ENCODE peak calls at places on chromosomes 2 and 18, in seven cellular contexts. One of them, this sample, is unnamed. For H3K36me3, the result is how much of the 10 kb centered on the place peaks cover.

GRCh38 chr18:68484241-68484640 is 230.7 kb downstream of the TMX3 start:
- DNase-seq in HCT116: no peak
- DNase-seq in left ventricle myocardium inferior: no peak
- DNase-seq in heart left ventricle: no peak
- DNase-seq in A673: no peak
- DNase-seq in mesenchymal stem cell: peak
- DNase-seq in kidney: no peak
- DNase-seq in this sample: no peak

GRCh38 chr2:234022424-234022823 is 28.1 kb upstream of the SPP2 start:
- DNase-seq in kidney: no peak
- DNase-seq in heart left ventricle: no peak
- DNase-seq in mesenchymal stem cell: no peak
- DNase-seq in left ventricle myocardium inferior: no peak
- DNase-seq in A673: no peak
- DNase-seq in HCT116: no peak
- DNase-seq in this sample: no peak

GRCh38 chr2:212626371-212626918 is 87.8 kb upstream of the ERBB4 start:
- DNase-seq in A673: no peak
- DNase-seq in mesenchymal stem cell: no peak
- DNase-seq in kidney: no peak
- DNase-seq in HCT116: no peak
- DNase-seq in heart left ventricle: no peak
- DNase-seq in left ventricle myocardium inferior: no peak
- DNase-seq in this sample: no peak

GRCh38 chr18:21345851-21346250 is 103.8 kb downstream of the GREB1L start:
- DNase-seq in kidney: no peak
- DNase-seq in mesenchymal stem cell: no peak
- DNase-seq in A673: no peak
- DNase-seq in HCT116: no peak
- DNase-seq in left ventricle myocardium inferior: no peak
- DNase-seq in heart left ventricle: no peak
- DNase-seq in this sample: no peak

GRCh38 chr2:99278793-99279291 is 22.2 kb downstream of the LYG1 start:
- DNase-seq in kidney: no peak
- DNase-seq in left ventricle myocardium inferior: no peak
- DNase-seq in A673: no peak
- DNase-seq in HCT116: no peak
- DNase-seq in mesenchymal stem cell: peak
- DNase-seq in heart left ventricle: no peak
- DNase-seq in this sample: no peak

GRCh38 chr18:58101291-58101706 is 57.3 kb downstream of the NEDD4L start:
- DNase-seq in kidney: no peak
- DNase-seq in A673: no peak
- DNase-seq in heart left ventricle: no peak
- DNase-seq in HCT116: no peak
- DNase-seq in left ventricle myocardium inferior: no peak
- DNase-seq in mesenchymal stem cell: no peak
- DNase-seq in this sample: no peak

GRCh38 chr2:230318190-230319121 is 8.5 kb upstream of the SP140L start:
- DNase-seq in heart left ventricle: no peak
- DNase-seq in mesenchymal stem cell: no peak
- DNase-seq in kidney: no peak
- DNase-seq in HCT116: no peak
- DNase-seq in A673: no peak
- DNase-seq in left ventricle myocardium inferior: no peak
- DNase-seq in this sample: no peak

GRCh38 chr2:78913284-78913683 is 112.2 kb upstream of the REG3G start:
- DNase-seq in HCT116: no peak
- DNase-seq in heart left ventricle: no peak
- DNase-seq in A673: no peak
- DNase-seq in mesenchymal stem cell: no peak
- DNase-seq in kidney: no peak
- DNase-seq in left ventricle myocardium inferior: no peak
- DNase-seq in this sample: no peak

DNA sequence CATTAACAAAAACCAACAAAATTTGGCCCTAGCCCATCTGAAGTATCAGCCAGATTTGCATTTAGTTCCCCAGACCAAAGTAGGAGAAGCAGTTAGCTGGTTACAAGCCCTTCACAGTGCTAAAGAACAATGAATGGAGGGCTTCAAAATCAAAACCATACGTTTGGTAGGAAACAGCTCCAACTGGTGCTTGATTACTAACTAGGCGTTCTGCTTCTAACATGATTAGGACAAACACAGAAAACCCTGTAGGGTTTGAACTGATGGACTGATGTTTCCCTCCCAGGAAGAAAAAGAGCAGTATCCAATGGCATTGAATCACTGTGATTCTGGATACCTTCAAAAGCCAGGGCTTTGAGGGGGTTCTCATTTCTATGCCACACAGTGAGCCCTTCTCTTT is 20.5 kb upstream of the STAT4 start:
- DNase-seq in heart left ventricle: no peak
- DNase-seq in mesenchymal stem cell: no peak
- DNase-seq in left ventricle myocardium inferior: no peak
- DNase-seq in HCT116: no peak
- DNase-seq in A673: no peak
- DNase-seq in kidney: no peak
- DNase-seq in this sample: no peak
- H3K4me3 ChIP-seq in heart left ventricle: no peak
- H3K4me3 ChIP-seq in mesenchymal stem cell: no peak
- H3K4me3 ChIP-seq in left ventricle myocardium inferior: no peak
- H3K4me3 ChIP-seq in HCT116: no peak
- H3K4me3 ChIP-seq in A673: no peak
- H3K4me3 ChIP-seq in kidney: no peak
- H3K4me3 ChIP-seq in this sample: no peak

GRCh38 chr2:168790226-168790902 is 12.1 kb upstream of the NOSTRIN start:
- DNase-seq in left ventricle myocardium inferior: no peak
- DNase-seq in HCT116: no peak
- DNase-seq in mesenchymal stem cell: no peak
- DNase-seq in A673: no peak
- DNase-seq in heart left ventricle: no peak
- DNase-seq in kidney: no peak
- DNase-seq in this sample: no peak

GRCh38 chr2:168797286-168797655 is 5.2 kb upstream of the NOSTRIN start:
- DNase-seq in mesenchymal stem cell: no peak
- DNase-seq in left ventricle myocardium inferior: no peak
- DNase-seq in heart left ventricle: no peak
- DNase-seq in A673: no peak
- DNase-seq in HCT116: no peak
- DNase-seq in kidney: no peak
- DNase-seq in this sample: no peak

GRCh38 chr2:168796583-168797285 is 5.7 kb upstream of the NOSTRIN start:
- DNase-seq in heart left ventricle: peak
- DNase-seq in mesenchymal stem cell: peak
- DNase-seq in A673: peak
- DNase-seq in left ventricle myocardium inferior: no peak
- DNase-seq in HCT116: no peak
- DNase-seq in kidney: no peak
- DNase-seq in this sample: no peak

GRCh38 chr2:168796090-168796577 is 6.3 kb upstream of the NOSTRIN start:
- DNase-seq in A673: no peak
- DNase-seq in left ventricle myocardium inferior: no peak
- DNase-seq in HCT116: no peak
- DNase-seq in kidney: no peak
- DNase-seq in mesenchymal stem cell: no peak
- DNase-seq in heart left ventricle: no peak
- DNase-seq in this sample: no peak

GRCh38 chr2:168793596-168793995 is 8.8 kb upstream of the NOSTRIN start:
- DNase-seq in left ventricle myocardium inferior: no peak
- DNase-seq in mesenchymal stem cell: no peak
- DNase-seq in A673: no peak
- DNase-seq in kidney: no peak
- DNase-seq in HCT116: no peak
- DNase-seq in heart left ventricle: no peak
- DNase-seq in this sample: no peak
- H3K36me3 ChIP-seq in left ventricle myocardium inferior: under half
- H3K36me3 ChIP-seq in mesenchymal stem cell: under half
- H3K36me3 ChIP-seq in A673: under half
- H3K36me3 ChIP-seq in kidney: under half
- H3K36me3 ChIP-seq in HCT116: under half
- H3K36me3 ChIP-seq in heart left ventricle: under half
- H3K36me3 ChIP-seq in this sample: under half

DNA sequence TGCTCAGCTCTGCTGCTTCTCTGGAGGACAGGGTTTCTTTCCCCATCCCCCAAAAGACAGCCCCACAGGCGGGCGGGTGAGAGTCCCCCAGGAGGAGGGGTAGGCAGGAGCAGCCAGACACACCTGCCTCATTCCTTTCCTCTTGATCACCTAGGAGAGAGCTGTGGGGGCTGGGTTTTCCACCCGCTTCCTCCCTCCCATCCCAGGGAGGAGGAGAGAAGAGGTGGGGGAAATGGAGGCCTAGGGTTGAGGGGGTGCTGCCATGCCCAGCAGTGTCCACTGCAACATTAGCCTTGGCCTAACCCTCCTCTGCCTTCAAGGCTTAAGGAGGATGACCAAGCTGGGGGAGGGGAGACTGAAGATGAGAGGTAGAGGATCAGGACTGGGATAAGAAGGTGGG is 14.7 kb downstream of the WNT10A start:
- DNase-seq in kidney: peak
- DNase-seq in heart left ventricle: no peak
- DNase-seq in HCT116: no peak
- DNase-seq in A673: no peak
- DNase-seq in mesenchymal stem cell: no peak
- DNase-seq in left ventricle myocardium inferior: no peak
- DNase-seq in this sample: no peak
- H3K27ac ChIP-seq in kidney: no peak
- H3K27ac ChIP-seq in heart left ventricle: no peak
- H3K27ac ChIP-seq in HCT116: peak
- H3K27ac ChIP-seq in A673: no peak
- H3K27ac ChIP-seq in mesenchymal stem cell: no peak
- H3K27ac ChIP-seq in left ventricle myocardium inferior: no peak
- H3K27ac ChIP-seq in this sample: peak

GRCh38 chr18:76487076-76487475 is 8.0 kb downstream of the ZNF516 start:
- DNase-seq in kidney: no peak
- DNase-seq in HCT116: no peak
- DNase-seq in heart left ventricle: no peak
- DNase-seq in A673: no peak
- DNase-seq in mesenchymal stem cell: peak
- DNase-seq in left ventricle myocardium inferior: no peak
- DNase-seq in this sample: no peak

GRCh38 chr18:76486600-76486999 is 8.4 kb downstream of the ZNF516 start:
- DNase-seq in left ventricle myocardium inferior: no peak
- DNase-seq in heart left ventricle: no peak
- DNase-seq in A673: no peak
- DNase-seq in HCT116: no peak
- DNase-seq in kidney: no peak
- DNase-seq in mesenchymal stem cell: no peak
- DNase-seq in this sample: no peak

GRCh38 chr18:76488190-76488589 is 6.9 kb downstream of the ZNF516 start:
- DNase-seq in kidney: no peak
- DNase-seq in left ventricle myocardium inferior: no peak
- DNase-seq in HCT116: no peak
- DNase-seq in A673: no peak
- DNase-seq in heart left ventricle: no peak
- DNase-seq in mesenchymal stem cell: no peak
- DNase-seq in this sample: no peak

GRCh38 chr18:76489081-76489480 is 6.0 kb downstream of the ZNF516 start:
- DNase-seq in HCT116: no peak
- DNase-seq in A673: no peak
- DNase-seq in heart left ventricle: no peak
- DNase-seq in mesenchymal stem cell: no peak
- DNase-seq in kidney: no peak
- DNase-seq in left ventricle myocardium inferior: no peak
- DNase-seq in this sample: no peak

GRCh38 chr18:76487782-76488181 is 7.3 kb downstream of the ZNF516 start:
- DNase-seq in left ventricle myocardium inferior: no peak
- DNase-seq in A673: no peak
- DNase-seq in mesenchymal stem cell: no peak
- DNase-seq in kidney: no peak
- DNase-seq in heart left ventricle: no peak
- DNase-seq in HCT116: no peak
- DNase-seq in this sample: no peak
- H3K4me3 ChIP-seq in left ventricle myocardium inferior: no peak
- H3K4me3 ChIP-seq in A673: peak
- H3K4me3 ChIP-seq in mesenchymal stem cell: no peak
- H3K4me3 ChIP-seq in kidney: peak
- H3K4me3 ChIP-seq in heart left ventricle: no peak
- H3K4me3 ChIP-seq in HCT116: no peak
- H3K4me3 ChIP-seq in this sample: no peak

GRCh38 chr18:79718878-79719477 is 39.4 kb downstream of the CTDP1 start:
- DNase-seq in A673: no peak
- DNase-seq in HCT116: no peak
- DNase-seq in heart left ventricle: no peak
- DNase-seq in kidney: no peak
- DNase-seq in mesenchymal stem cell: no peak
- DNase-seq in left ventricle myocardium inferior: no peak
- DNase-seq in this sample: no peak
- H3K36me3 ChIP-seq in A673: under half
- H3K36me3 ChIP-seq in HCT116: under half
- H3K36me3 ChIP-seq in heart left ventricle: half or more
- H3K36me3 ChIP-seq in kidney: under half
- H3K36me3 ChIP-seq in mesenchymal stem cell: half or more
- H3K36me3 ChIP-seq in left ventricle myocardium inferior: half or more
- H3K36me3 ChIP-seq in this sample: half or more

DNA sequence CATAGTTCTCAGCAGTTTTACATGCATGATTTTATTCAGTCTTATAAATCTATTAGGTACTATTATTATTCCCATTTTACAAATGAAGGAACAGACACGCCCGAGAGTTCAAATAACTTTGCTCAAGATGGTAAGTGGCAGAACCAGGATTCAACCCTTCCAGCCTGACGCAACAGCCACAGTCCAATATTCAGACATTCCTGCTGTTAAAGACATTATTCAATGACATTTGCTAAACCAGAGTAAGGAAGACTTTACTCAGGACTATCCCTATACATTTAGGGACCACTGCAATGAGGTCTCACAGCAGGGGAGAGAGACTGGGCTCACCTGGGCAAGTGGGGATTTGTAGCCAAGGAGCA is 29.4 kb upstream of the IGFBP2 start:
- DNase-seq in kidney: no peak
- DNase-seq in mesenchymal stem cell: no peak
- DNase-seq in A673: no peak
- DNase-seq in heart left ventricle: no peak
- DNase-seq in left ventricle myocardium inferior: no peak
- DNase-seq in HCT116: no peak
- DNase-seq in this sample: no peak
- H3K27ac ChIP-seq in kidney: no peak
- H3K27ac ChIP-seq in mesenchymal stem cell: no peak
- H3K27ac ChIP-seq in A673: no peak
- H3K27ac ChIP-seq in heart left ventricle: no peak
- H3K27ac ChIP-seq in left ventricle myocardium inferior: no peak
- H3K27ac ChIP-seq in HCT116: no peak
- H3K27ac ChIP-seq in this sample: no peak

DNA sequence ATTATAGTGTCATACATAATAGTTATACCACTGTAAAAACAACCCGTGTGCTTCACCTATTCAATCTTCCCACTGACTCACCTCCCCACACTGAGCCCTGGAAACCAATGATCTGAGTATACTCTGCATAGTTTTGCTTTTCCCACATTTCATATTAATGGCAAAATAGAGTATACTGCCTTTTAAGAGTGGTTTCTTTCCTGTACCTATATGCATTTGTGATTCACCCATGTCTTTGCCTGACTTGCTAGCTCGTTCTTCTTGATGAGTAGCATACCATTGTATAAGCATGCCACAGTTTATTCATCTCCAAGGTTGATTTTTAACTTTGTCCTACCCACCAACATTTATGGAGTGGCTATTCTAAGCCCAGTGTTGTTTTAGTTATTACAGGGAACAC is 686.4 kb downstream of the PLCL1 start:
- DNase-seq in kidney: no peak
- DNase-seq in A673: no peak
- DNase-seq in mesenchymal stem cell: no peak
- DNase-seq in heart left ventricle: no peak
- DNase-seq in left ventricle myocardium inferior: no peak
- DNase-seq in HCT116: no peak
- DNase-seq in this sample: no peak
- H3K4me3 ChIP-seq in kidney: no peak
- H3K4me3 ChIP-seq in A673: no peak
- H3K4me3 ChIP-seq in mesenchymal stem cell: no peak
- H3K4me3 ChIP-seq in heart left ventricle: no peak
- H3K4me3 ChIP-seq in left ventricle myocardium inferior: no peak
- H3K4me3 ChIP-seq in HCT116: no peak
- H3K4me3 ChIP-seq in this sample: no peak

This sample was measured in effector memory CD4-positive, alpha-beta T cell.